ENCODE peak calls at places on chromosomes 11 and 22, in seven cellular contexts. R is CD4-positive, CD25-positive, alpha-beta regulatory T cell; N is A549; U is pancreas; O is IMR-90; X is astrocyte; V is CD8-positive, alpha-beta T cell. L is an unnamed sample.
A peak's percentile ranks its signal among the peaks of the same experiment; 100 is the strongest.

GRCh38 chr11:31847761-31848160 is 36.6 kb upstream of the PAX6 start:
- DNase-seq in U (no peak), O (no peak), X (peak; percentile 49), N (no peak), V (no peak), R (no peak), L (no peak)

GRCh38 chr22:45602824-45603301 is 68.8 kb upstream of the ATXN10 start:
- DNase-seq in X (peak; percentile 45), V (no peak), R (no peak), U (no peak), O (no peak), N (no peak), L (no peak)

GRCh38 chr22:31488346-31488883 is 1.2 kb downstream of the EIF4ENIF1 start:
- DNase-seq in O (no peak), N (no peak), R (no peak), X (no peak), U (no peak), V (no peak), L (no peak)

GRCh38 chr11:16925495-16926065 is 88.6 kb downstream of the PLEKHA7 start:
- DNase-seq in U (peak; percentile 76), R (no peak), V (no peak), O (no peak), X (peak; percentile 29), N (peak; percentile 50), L (no peak)

GRCh38 chr11:37942081-37942480 is 1344.0 kb upstream of the RAG2 start:
- DNase-seq in X (peak; percentile 3), V (no peak), U (no peak), O (no peak), R (no peak), N (no peak), L (no peak)

GRCh38 chr22:38462960-38463784 is 4.7 kb upstream of the KDELR3 start:
- DNase-seq in O (no peak), R (no peak), U (no peak), N (no peak), X (no peak), V (no peak), L (no peak)

GRCh38 chr22:23774114-23774921 is 1.7 kb downstream of the MMP11 start:
- DNase-seq in V (no peak), R (no peak), O (no peak), N (no peak), X (no peak), U (no peak), L (no peak)

GRCh38 chr22:40588726-40589125 is 47.8 kb downstream of the MRTFA start:
- DNase-seq in U (no peak), O (peak; percentile 70), V (no peak), X (peak; percentile 29), N (no peak), R (no peak), L (no peak)

GRCh38 chr11:77140231-77140959 is 12.3 kb downstream of the MYO7A start:
- DNase-seq in R (no peak), X (no peak), V (no peak), O (peak; percentile 47), N (no peak), U (peak; percentile 50), L (no peak)

GRCh38 chr22:47038206-47038835 is 275.9 kb downstream of the TBC1D22A start:
- DNase-seq in U (no peak), N (no peak), V (no peak), O (no peak), X (no peak), R (no peak), L (no peak)

GRCh38 chr22:39859903-39860588 is 33.5 kb downstream of the ENTHD1 start:
- DNase-seq in O (no peak), U (no peak), R (no peak), V (no peak), X (no peak), N (no peak), L (peak; percentile 10)

GRCh38 chr22:39087881-39088687 is 9.0 kb upstream of the APOBEC3H start:
- DNase-seq in V (no peak), X (no peak), N (no peak), U (no peak), R (no peak), O (no peak), L (no peak)

GRCh38 chr22:22818861-22819855 is 68.5 kb upstream of the IGLL5 start:
- DNase-seq in X (no peak), V (peak; percentile 34), O (no peak), N (no peak), U (no peak), R (peak; percentile 28), L (peak; percentile 43)

GRCh38 chr11:130606781-130607511 is 158.5 kb downstream of the ADAMTS15 start:
- DNase-seq in X (no peak), O (peak; percentile 31), V (no peak), U (no peak), R (no peak), N (no peak), L (no peak)

GRCh38 chr11:124747406-124748099 is 4.5 kb downstream of the VSIG2 start:
- DNase-seq in N (no peak), X (no peak), U (no peak), O (no peak), R (no peak), V (no peak), L (no peak)

GRCh38 chr11:75051043-75051442 is 45.6 kb downstream of the OR2AT4 start:
- DNase-seq in U (no peak), O (no peak), N (no peak), X (no peak), R (no peak), V (no peak), L (no peak)

GRCh38 chr22:34841911-34842310 is 224.0 kb upstream of the ISX start:
- DNase-seq in O (no peak), V (no peak), R (no peak), X (no peak), N (no peak), U (no peak), L (no peak)

GRCh38 chr11:112655386-112655785 is 305.8 kb upstream of the NCAM1 start:
- DNase-seq in O (peak; percentile 2), X (peak; percentile 86), V (no peak), U (no peak), R (no peak), N (no peak), L (no peak)

GRCh38 chr22:18980829-18981228 is 44.7 kb upstream of the PRODH start:
- DNase-seq in U (no peak), X (no peak), R (no peak), N (no peak), V (no peak), O (no peak), L (no peak)

GRCh38 chr11:128451651-128452470 is 135.5 kb downstream of the ETS1 start:
- DNase-seq in N (no peak), R (no peak), O (peak; percentile 57), V (no peak), U (peak; percentile 45), X (peak; percentile 70), L (no peak)

GRCh38 chr11:75771646-75772410 is 3.2 kb downstream of the DGAT2 start:
- DNase-seq in V (no peak), O (peak; percentile 85), X (peak; percentile 38), U (no peak), N (no peak), R (no peak), L (no peak)

GRCh38 chr11:3614742-3615171 is 27.0 kb downstream of the ART5 start:
- DNase-seq in U (no peak), V (peak; percentile 8), N (no peak), O (no peak), R (no peak), X (no peak), L (peak; percentile 46)

DNA sequence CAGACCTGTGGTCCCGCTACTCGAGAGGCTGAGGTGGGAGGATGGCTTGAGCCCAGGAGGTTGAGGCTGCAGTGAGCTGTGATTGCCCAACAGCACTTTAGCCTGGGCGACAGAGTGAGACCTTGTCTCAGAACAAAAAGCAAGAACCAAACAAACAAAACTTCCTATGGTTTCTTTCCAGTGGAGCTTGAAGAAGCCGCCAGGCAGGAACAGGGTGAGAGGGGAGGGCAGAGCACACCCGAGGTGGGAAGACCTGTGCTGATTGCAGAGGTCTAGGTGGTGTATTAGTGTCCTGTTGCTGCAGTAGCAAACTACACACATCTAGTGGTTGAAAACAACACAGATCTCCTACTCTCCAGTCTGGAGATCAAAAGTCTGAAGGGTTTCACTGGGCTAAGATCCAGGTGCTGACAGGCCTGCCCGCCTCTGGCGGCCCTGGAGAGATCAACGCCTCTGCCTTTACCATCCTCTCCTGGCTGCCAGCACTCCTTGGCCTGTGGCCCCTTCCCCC is 10.5 kb downstream of the ARHGEF17 start:
- DNase-seq in O (no peak), X (no peak), V (no peak), U (no peak), R (no peak), N (no peak), L (no peak)
- H3K4me3 ChIP-seq in O (no peak overlapping the region), X (no peak overlapping the region), V (no peak overlapping the region), U (no peak overlapping the region), R (no peak overlapping the region), N (no peak overlapping the region), L (no peak overlapping the region)

GRCh38 chr11:72816404-72816990 is 2.3 kb downstream of the ATG16L2 start:
- DNase-seq in X (no peak), V (no peak), U (no peak), N (no peak), O (peak; percentile 18), R (no peak), L (no peak)
- H3K4me3 ChIP-seq in X (no peak overlapping the region), V (peak overlapping the region; percentile 14), U (no peak overlapping the region), N (no peak overlapping the region), O (no peak overlapping the region), R (no peak overlapping the region), L (peak overlapping the region; percentile 89)

GRCh38 chr22:50475652-50476002 is 792 bp upstream of the SBF1 start:
- DNase-seq in O (no peak), U (peak; percentile 33), V (no peak), X (no peak), N (no peak), R (no peak), L (no peak)
- H3K4me3 ChIP-seq in O (no peak overlapping the region), U (no peak overlapping the region), V (peak overlapping the region; percentile 82), X (peak overlapping the region; percentile 63), N (peak overlapping the region; percentile 76), R (no peak overlapping the region), L (peak overlapping the region; percentile 70)

GRCh38 chr11:19374189-19374588 is 133.4 kb upstream of the E2F8 start:
- DNase-seq in O (peak; percentile 96), N (peak; percentile 82), V (no peak), R (no peak), X (peak; percentile 82), U (no peak), L (no peak)
- H3K4me3 ChIP-seq in O (no peak overlapping the region), N (no peak overlapping the region), V (no peak overlapping the region), R (no peak overlapping the region), X (no peak overlapping the region), U (no peak overlapping the region), L (no peak overlapping the region)